ENCODE peak calls at places on chromosomes 4 and X, in five cellular contexts. K, N, O, D and A are unnamed samples.

GRCh38 chrX:136147320-136147901 is at the start of gene FHL1:
- DNase-seq in K (no peak), N (peak), O (peak), D (peak), A (peak)

GRCh38 chr4:122224348-122224747 is 72.2 kb downstream of the BLTP1 start:
- DNase-seq in K (peak), N (peak), O (no peak), D (peak), A (no peak)

GRCh38 chr4:65825121-65825520 is 154.8 kb upstream of the EPHA5 start:
- DNase-seq in K (no peak), N (no peak), O (no peak), D (peak), A (no peak)

GRCh38 chrX:915427-916234 is 285.0 kb downstream of the SHOX start:
- DNase-seq in K (no peak), N (no peak), O (no peak), D (no peak), A (no peak)

GRCh38 chr4:183098723-183099536 is at the start of gene WWC2:
- DNase-seq in K (peak), N (no peak), O (peak), D (peak), A (peak)

GRCh38 chr4:8303485-8304281 is 34.1 kb downstream of the HTRA3 start:
- DNase-seq in K (peak), N (no peak), O (no peak), D (peak), A (no peak)

GRCh38 chrX:51922561-51922960 is 29.1 kb downstream of the MAGED1 start:
- DNase-seq in K (no peak), N (no peak), O (no peak), D (no peak), A (no peak)

GRCh38 chrX:47633671-47634590 is 4.2 kb upstream of the CFP start:
- DNase-seq in K (no peak), N (no peak), O (no peak), D (no peak), A (no peak)

GRCh38 chr4:158624889-158625478 is 46.7 kb downstream of the C4orf46 start:
- DNase-seq in K (peak), N (peak), O (no peak), D (peak), A (no peak)

GRCh38 chrX:104659037-104659744 is 93.2 kb downstream of the IL1RAPL2 start:
- DNase-seq in K (no peak), N (no peak), O (no peak), D (peak), A (no peak)

GRCh38 chr4:122652379-122652778 is 31.5 kb upstream of the IL21 start:
- DNase-seq in K (peak), N (peak), O (no peak), D (peak), A (no peak)

GRCh38 chr4:106763044-106763443 is 273.1 kb downstream of the DKK2 start:
- DNase-seq in K (no peak), N (no peak), O (no peak), D (peak), A (no peak)

GRCh38 chrX:124211312-124211942 is 121.0 kb upstream of the TEX13D start:
- DNase-seq in K (no peak), N (peak), O (no peak), D (peak), A (no peak)

GRCh38 chrX:150234126-150234525 is 129.0 kb upstream of the MAMLD1 start:
- DNase-seq in K (no peak), N (no peak), O (no peak), D (no peak), A (no peak)

GRCh38 chrX:153688900-153689590 is 1.3 kb downstream of the SLC6A8 start:
- DNase-seq in K (no peak), N (no peak), O (no peak), D (no peak), A (no peak)

GRCh38 chrX:72394518-72395163 is 88.9 kb upstream of the CITED1 start:
- DNase-seq in K (peak), N (no peak), O (no peak), D (no peak), A (no peak)

GRCh38 chrX:17584248-17584681 is 153.0 kb upstream of the SCML1 start:
- DNase-seq in K (no peak), N (no peak), O (no peak), D (peak), A (no peak)

GRCh38 chrX:154486396-154487207 is at the start of gene UBL4A:
- DNase-seq in K (no peak), N (peak), O (no peak), D (peak), A (peak)

GRCh38 chr4:66572949-66573348 is 902.7 kb upstream of the EPHA5 start:
- DNase-seq in K (no peak), N (no peak), O (no peak), D (peak), A (no peak)

GRCh38 chr4:100782356-100782755 is 264.5 kb upstream of the EMCN start:
- DNase-seq in K (no peak), N (no peak), O (no peak), D (no peak), A (no peak)

GRCh38 chr4:154313004-154313587 is 178.5 kb downstream of the DCHS2 start:
- DNase-seq in K (no peak), N (no peak), O (no peak), D (no peak), A (no peak)

GRCh38 chrX:18360867-18361266 is 6.4 kb upstream of the SCML2 start:
- DNase-seq in K (no peak), N (no peak), O (no peak), D (peak), A (no peak)

GRCh38 chr4:19256823-19257222 is 994.9 kb upstream of the SLIT2 start:
- DNase-seq in K (no peak), N (no peak), O (no peak), D (peak), A (no peak)

GRCh38 chrX:153637121-153638040 is 9.6 kb upstream of the DUSP9 start:
- DNase-seq in K (no peak), N (no peak), O (no peak), D (no peak), A (no peak)

GRCh38 chrX:43654431-43655150 is 1.5 kb upstream of the MAOA start:
- DNase-seq in K (peak), N (peak), O (peak), D (peak), A (peak)

GRCh38 chr4:129364747-129365452 is 268.9 kb downstream of the C4orf33 start:
- DNase-seq in K (no peak), N (no peak), O (no peak), D (no peak), A (no peak)

GRCh38 chrX:109918753-109919152 is 84.2 kb upstream of the TMEM164 start:
- DNase-seq in K (no peak), N (no peak), O (no peak), D (no peak), A (no peak)

GRCh38 chr4:141132689-141133145 is 552 bp downstream of the RNF150 start:
- DNase-seq in K (no peak), N (no peak), O (no peak), D (no peak), A (no peak)

GRCh38 chr4:174005422-174005821 is 278.0 kb downstream of the FBXO8 start:
- DNase-seq in K (no peak), N (no peak), O (no peak), D (no peak), A (no peak)

GRCh38 chr4:98653890-98654867 is 4.2 kb downstream of the TSPAN5 start:
- DNase-seq in K (peak), N (no peak), O (no peak), D (peak), A (no peak)

GRCh38 chrX:133246921-133247320 is 28.8 kb upstream of the TFDP3 start:
- DNase-seq in K (no peak), N (no peak), O (no peak), D (no peak), A (no peak)

GRCh38 chrX:826026-826425 is 195.4 kb downstream of the SHOX start:
- DNase-seq in K (no peak), N (no peak), O (no peak), D (no peak), A (no peak)

GRCh38 chrX:23578079-23578478 is 89.2 kb upstream of the PRDX4 start:
- DNase-seq in K (no peak), N (no peak), O (no peak), D (peak), A (no peak)

GRCh38 chr4:182560358-182560757 is 317.2 kb downstream of the TENM3 start:
- DNase-seq in K (no peak), N (no peak), O (no peak), D (no peak), A (no peak)

GRCh38 chr4:138706206-138706605 is 309.4 kb upstream of the NOCT start:
- DNase-seq in K (no peak), N (no peak), O (no peak), D (no peak), A (no peak)

DNA sequence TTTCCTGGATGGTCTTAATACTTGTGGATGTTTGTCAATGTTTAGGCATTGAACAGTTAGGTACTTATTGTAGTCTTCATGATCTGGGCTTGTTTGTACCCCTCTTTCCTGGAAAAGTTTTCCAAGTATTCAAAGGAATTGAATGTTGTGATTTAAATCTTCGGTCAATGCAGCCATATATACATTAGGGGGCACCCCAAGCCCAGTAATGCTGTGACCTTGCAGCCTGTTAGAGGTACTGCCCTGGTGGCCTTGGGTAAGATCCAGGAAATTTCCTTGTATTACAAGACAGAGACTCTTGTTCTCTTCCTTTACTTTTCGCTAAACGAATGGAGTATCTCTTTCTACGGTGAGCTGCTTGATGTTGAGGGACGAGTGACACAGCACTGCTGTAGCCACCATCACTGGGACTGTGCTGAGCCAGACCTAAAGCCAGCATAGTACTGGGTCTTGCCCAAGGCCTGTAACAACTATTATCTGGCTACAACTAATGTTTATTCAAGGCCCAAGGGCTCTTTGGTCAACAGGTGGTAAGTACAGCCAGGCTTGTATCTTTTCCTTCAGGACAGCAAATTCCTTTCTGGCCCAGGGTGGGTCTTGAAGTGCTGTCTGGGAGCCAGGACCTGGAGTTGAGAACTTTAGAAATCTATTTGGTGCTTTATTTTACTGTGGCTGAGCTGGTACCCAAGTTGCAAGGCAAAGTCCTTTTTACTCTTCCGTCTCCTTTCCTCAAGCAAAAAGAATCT is 118.3 kb upstream of the ATOH1 start:
- DNase-seq in K (no peak), N (no peak), O (no peak), D (peak), A (no peak)
- TF ChIP-seq CTCF in K (no peak), N (peak), O (no peak), D (no peak), A (no peak)

DNA sequence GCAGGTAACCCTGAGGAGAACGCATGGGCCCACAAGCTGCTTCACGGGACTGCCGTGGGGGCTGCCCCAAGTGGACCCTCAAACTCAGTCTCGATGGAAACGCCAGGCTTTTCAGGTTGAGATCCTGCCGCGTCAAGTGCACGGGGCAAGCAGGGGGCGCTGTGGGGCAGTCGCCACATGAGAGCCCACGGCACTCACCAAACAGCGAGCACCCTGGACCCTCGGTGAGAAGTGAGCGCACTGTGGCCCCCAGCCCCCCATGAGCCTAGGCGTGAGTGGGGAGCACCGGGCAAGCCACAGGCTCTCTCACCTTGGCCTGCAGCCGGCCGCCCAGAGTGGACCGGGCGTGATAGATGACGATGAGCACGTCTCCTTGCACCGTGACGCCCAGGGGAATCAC is 50.9 kb upstream of the CPLX1 start:
- DNase-seq in K (no peak), N (peak), O (no peak), D (no peak), A (no peak)
- TF ChIP-seq CTCF in K (peak), N (peak), O (no peak), D (no peak), A (no peak)

GRCh38 chr4:103634236-103634635 is 85.5 kb downstream of the TACR3 start:
- DNase-seq in K (no peak), N (no peak), O (no peak), D (peak), A (no peak)
- TF ChIP-seq CTCF in K (no peak), N (no peak), O (no peak), D (peak), A (no peak)

DNA sequence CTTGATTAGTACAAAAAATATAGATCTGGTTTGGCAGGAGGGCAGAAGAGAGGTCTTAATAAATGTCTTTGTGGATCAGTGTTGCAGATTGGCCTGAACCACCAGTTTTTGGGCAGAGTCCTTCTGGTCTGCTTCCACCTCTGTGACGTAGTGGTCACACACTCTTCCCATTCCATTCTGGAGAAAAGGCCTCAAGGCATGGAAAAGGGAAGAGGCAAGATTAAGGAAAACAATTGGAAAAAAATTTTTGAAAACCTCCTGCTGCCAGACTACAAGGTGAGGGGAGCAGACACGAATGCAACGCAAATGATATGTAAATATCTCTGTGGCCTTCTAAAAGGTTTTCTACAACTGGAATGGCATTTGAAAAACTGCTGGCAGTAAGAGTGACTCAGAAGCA is 24.3 kb upstream of the FAM47C start:
- DNase-seq in K (no peak), N (no peak), O (no peak), D (no peak), A (no peak)
- TF ChIP-seq CTCF in K (no peak), N (no peak), O (no peak), D (no peak), A (no peak)